ENCODE peak calls at places on chromosomes 13 and 19, in four cellular contexts. R is stimulated activated CD4-positive, alpha-beta T cell treated with anti-CD3 and anti-CD28 coated beads, Interleukin-2, amount 100 ng/mL, for 24 hours; D is GM23248; G is EL. B is an unnamed sample.

GRCh38 chr13:95411641-95412040 is 110.4 kb upstream of the ABCC4 start:
- DNase-seq in D (peak), G (peak), R (no peak), B (no peak)

GRCh38 chr13:43611631-43612416 is 174.9 kb downstream of the ENOX1 start:
- DNase-seq in G (no peak), D (no peak), R (no peak), B (no peak)

GRCh38 chr13:64767054-64767453 is 2463.1 kb downstream of the PCDH9 start:
- DNase-seq in R (no peak), G (no peak), D (no peak), B (no peak)

GRCh38 chr19:45523642-45524256 is 16.5 kb downstream of the VASP start:
- DNase-seq in R (peak), D (peak), G (peak), B (peak)

GRCh38 chr19:45403781-45404556 is 900 bp downstream of the PPP1R13L start:
- DNase-seq in D (peak), R (peak), G (peak), B (peak)

GRCh38 chr13:99553033-99553432 is 51.8 kb downstream of the TM9SF2 start:
- DNase-seq in D (no peak), R (no peak), G (no peak), B (no peak)

GRCh38 chr19:56120371-56121179 is 520 bp downstream of the ZNF787 start:
- DNase-seq in R (peak), G (peak), D (peak), B (peak)

GRCh38 chr13:45860240-45860639 is 8.7 kb upstream of the SIAH3 start:
- DNase-seq in G (no peak), R (no peak), D (no peak), B (no peak)

GRCh38 chr19:10998045-10998533 is 37.3 kb downstream of the SMARCA4 start:
- DNase-seq in R (no peak), G (no peak), D (no peak), B (no peak)

GRCh38 chr19:45547965-45548609 is 36.5 kb downstream of the OPA3 start:
- DNase-seq in G (peak), D (peak), R (no peak), B (no peak)

GRCh38 chr13:96475103-96475502 is 385.2 kb downstream of the HS6ST3 start:
- DNase-seq in R (no peak), G (no peak), D (no peak), B (no peak)

GRCh38 chr13:36395280-36395679 is 37.0 kb upstream of the CCNA1 start:
- DNase-seq in R (no peak), G (peak), D (peak), B (no peak)

GRCh38 chr19:55679343-55680257 is 4.6 kb downstream of the EPN1 start:
- DNase-seq in R (no peak), D (peak), G (peak), B (no peak)

GRCh38 chr19:58408152-58409009 is at the start of gene ZNF584:
- DNase-seq in R (peak), D (peak), G (peak), B (peak)

GRCh38 chr19:55070755-55071502 is 4.7 kb upstream of the EPS8L1 start:
- DNase-seq in R (no peak), G (peak), D (peak), B (no peak)

GRCh38 chr19:10543059-10543419 is 665 bp upstream of the ATG4D start:
- DNase-seq in R (no peak), D (no peak), G (no peak), B (no peak)

GRCh38 chr13:85597790-85598500 is 201.3 kb downstream of the SLITRK6 start:
- DNase-seq in D (no peak), G (no peak), R (no peak), B (no peak)

GRCh38 chr13:52459668-52460067 is 4.4 kb downstream of the CKAP2 start:
- DNase-seq in G (peak), D (peak), R (no peak), B (no peak)

GRCh38 chr13:73417012-73417615 is 358.3 kb downstream of the KLF5 start:
- DNase-seq in D (peak), G (peak), R (no peak), B (no peak)

GRCh38 chr13:30850204-30850866 is 55.7 kb upstream of the MEDAG start:
- DNase-seq in G (no peak), R (no peak), D (peak), B (no peak)

GRCh38 chr19:45115809-45116615 is 23.0 kb downstream of the PPP1R37 start:
- DNase-seq in D (no peak), G (no peak), R (no peak), B (no peak)

GRCh38 chr13:21322304-21322965 is 136.7 kb downstream of the ZDHHC20 start:
- DNase-seq in D (no peak), G (no peak), R (no peak), B (no peak)

GRCh38 chr13:46795321-46795720 is 1.6 kb downstream of the ESD start:
- DNase-seq in D (peak), G (no peak), R (no peak), B (no peak)

GRCh38 chr19:55112781-55113569 is 4.5 kb downstream of the PPP1R12C start:
- DNase-seq in D (no peak), G (peak), R (no peak), B (no peak)

GRCh38 chr19:12987190-12987589 is 8.1 kb upstream of the NFIX start:
- DNase-seq in G (no peak), D (no peak), R (no peak), B (no peak)

GRCh38 chr13:21095311-21095710 is 33.9 kb upstream of the LATS2 start:
- DNase-seq in D (no peak), R (no peak), G (no peak), B (no peak)

GRCh38 chr13:96216543-96216942 is 126.6 kb downstream of the HS6ST3 start:
- DNase-seq in R (no peak), D (no peak), G (no peak), B (no peak)

GRCh38 chr19:42282036-42282762 is 13.1 kb downstream of the CIC start:
- DNase-seq in G (no peak), D (peak), R (no peak), B (no peak)

GRCh38 chr13:108328848-108329247 is 59.3 kb downstream of the TNFSF13B start:
- DNase-seq in R (no peak), G (no peak), D (no peak), B (no peak)

GRCh38 chr13:40578055-40578454 is 88.4 kb downstream of the FOXO1 start:
- DNase-seq in R (no peak), D (no peak), G (no peak), B (no peak)

GRCh38 chr19:55369651-55370304 is 485 bp downstream of the IL11 start:
- DNase-seq in G (peak), D (peak), R (no peak), B (no peak)

GRCh38 chr19:10118960-10119359 is 739 bp downstream of the EIF3G start:
- DNase-seq in R (no peak), G (no peak), D (peak), B (no peak)

GRCh38 chr19:31553112-31553843 is 204.0 kb upstream of the TSHZ3 start:
- DNase-seq in R (no peak), G (no peak), D (peak), B (no peak)

B was measured in ascending aorta.